ENCODE peak calls at places on chromosomes 13 and 19, in eight cellular contexts. One of them, this sample, is unnamed.

GRCh38 chr13:79056706-79057105 is 349.3 kb downstream of the RBM26 start:
- DNase-seq in heart left ventricle: no peak
- DNase-seq in breast epithelium: no peak
- DNase-seq in tibial nerve: no peak
- DNase-seq in HS-5: no peak
- DNase-seq in left ventricle myocardium inferior: no peak
- DNase-seq in T-helper 17 cell: no peak
- DNase-seq in mesendoderm: peak; percentile 6
- DNase-seq in this sample: no peak

GRCh38 chr13:69477451-69477850 is 630.2 kb upstream of the ATXN8OS start:
- DNase-seq in heart left ventricle: no peak
- DNase-seq in breast epithelium: no peak
- DNase-seq in tibial nerve: no peak
- DNase-seq in HS-5: no peak
- DNase-seq in left ventricle myocardium inferior: no peak
- DNase-seq in T-helper 17 cell: no peak
- DNase-seq in mesendoderm: no peak
- DNase-seq in this sample: no peak

GRCh38 chr19:49357186-49357585 is 5.0 kb downstream of the TEAD2 start:
- DNase-seq in heart left ventricle: no peak
- DNase-seq in breast epithelium: no peak
- DNase-seq in tibial nerve: no peak
- DNase-seq in HS-5: no peak
- DNase-seq in left ventricle myocardium inferior: no peak
- DNase-seq in T-helper 17 cell: no peak
- DNase-seq in mesendoderm: no peak
- DNase-seq in this sample: no peak

GRCh38 chr13:38661276-38661675 is 25.6 kb upstream of the FREM2 start:
- DNase-seq in heart left ventricle: no peak
- DNase-seq in breast epithelium: no peak
- DNase-seq in tibial nerve: no peak
- DNase-seq in HS-5: no peak
- DNase-seq in left ventricle myocardium inferior: no peak
- DNase-seq in T-helper 17 cell: no peak
- DNase-seq in mesendoderm: no peak
- DNase-seq in this sample: no peak

GRCh38 chr19:16739546-16739945 is 19.9 kb downstream of the NWD1 start:
- DNase-seq in heart left ventricle: peak; percentile 14
- DNase-seq in breast epithelium: no peak
- DNase-seq in tibial nerve: no peak
- DNase-seq in HS-5: no peak
- DNase-seq in left ventricle myocardium inferior: no peak
- DNase-seq in T-helper 17 cell: no peak
- DNase-seq in mesendoderm: no peak
- DNase-seq in this sample: no peak

GRCh38 chr13:48222358-48223015 is 10.5 kb upstream of the ITM2B start:
- DNase-seq in heart left ventricle: peak; percentile 72
- DNase-seq in breast epithelium: no peak
- DNase-seq in tibial nerve: peak; percentile 37
- DNase-seq in HS-5: no peak
- DNase-seq in left ventricle myocardium inferior: peak; percentile 46
- DNase-seq in T-helper 17 cell: no peak
- DNase-seq in mesendoderm: no peak
- DNase-seq in this sample: no peak

GRCh38 chr13:42405665-42406390 is 133.9 kb downstream of the AKAP11 start:
- DNase-seq in heart left ventricle: no peak
- DNase-seq in breast epithelium: no peak
- DNase-seq in tibial nerve: no peak
- DNase-seq in HS-5: peak; percentile 14
- DNase-seq in left ventricle myocardium inferior: no peak
- DNase-seq in T-helper 17 cell: no peak
- DNase-seq in mesendoderm: no peak
- DNase-seq in this sample: no peak

GRCh38 chr13:20064128-20064527 is 96.7 kb downstream of the GJA3 start:
- DNase-seq in heart left ventricle: no peak
- DNase-seq in breast epithelium: no peak
- DNase-seq in tibial nerve: no peak
- DNase-seq in HS-5: no peak
- DNase-seq in left ventricle myocardium inferior: no peak
- DNase-seq in T-helper 17 cell: no peak
- DNase-seq in mesendoderm: no peak
- DNase-seq in this sample: no peak

GRCh38 chr19:45506246-45506990 is 861 bp upstream of the VASP start:
- DNase-seq in heart left ventricle: peak; percentile 98
- DNase-seq in breast epithelium: peak; percentile 97
- DNase-seq in tibial nerve: peak; percentile 88
- DNase-seq in HS-5: peak; percentile 61
- DNase-seq in left ventricle myocardium inferior: peak; percentile 97
- DNase-seq in T-helper 17 cell: peak; percentile 94
- DNase-seq in mesendoderm: peak; percentile 97
- DNase-seq in this sample: peak; percentile 97

GRCh38 chr19:35105411-35106290 is 10.0 kb upstream of the FXYD3 start:
- DNase-seq in heart left ventricle: peak; percentile 40
- DNase-seq in breast epithelium: no peak
- DNase-seq in tibial nerve: no peak
- DNase-seq in HS-5: no peak
- DNase-seq in left ventricle myocardium inferior: no peak
- DNase-seq in T-helper 17 cell: no peak
- DNase-seq in mesendoderm: no peak
- DNase-seq in this sample: no peak

GRCh38 chr13:23289917-23290357 is 109.2 kb downstream of the SGCG start:
- DNase-seq in heart left ventricle: no peak
- DNase-seq in breast epithelium: no peak
- DNase-seq in tibial nerve: no peak
- DNase-seq in HS-5: no peak
- DNase-seq in left ventricle myocardium inferior: no peak
- DNase-seq in T-helper 17 cell: no peak
- DNase-seq in mesendoderm: no peak
- DNase-seq in this sample: no peak

GRCh38 chr19:708154-709141 is at the start of gene PALM:
- DNase-seq in heart left ventricle: peak; percentile 75
- DNase-seq in breast epithelium: no peak
- DNase-seq in tibial nerve: no peak
- DNase-seq in HS-5: no peak
- DNase-seq in left ventricle myocardium inferior: peak; percentile 48
- DNase-seq in T-helper 17 cell: no peak
- DNase-seq in mesendoderm: peak; percentile 34
- DNase-seq in this sample: no peak

GRCh38 chr19:7348587-7349230 is at the start of gene ARHGEF18:
- DNase-seq in heart left ventricle: peak; percentile 72
- DNase-seq in breast epithelium: no peak
- DNase-seq in tibial nerve: no peak
- DNase-seq in HS-5: no peak
- DNase-seq in left ventricle myocardium inferior: peak; percentile 23
- DNase-seq in T-helper 17 cell: no peak
- DNase-seq in mesendoderm: no peak
- DNase-seq in this sample: no peak

GRCh38 chr19:13207237-13208130 is 57.3 kb downstream of the IER2 start:
- DNase-seq in heart left ventricle: peak; percentile 76
- DNase-seq in breast epithelium: no peak
- DNase-seq in tibial nerve: no peak
- DNase-seq in HS-5: no peak
- DNase-seq in left ventricle myocardium inferior: peak; percentile 47
- DNase-seq in T-helper 17 cell: no peak
- DNase-seq in mesendoderm: no peak
- DNase-seq in this sample: no peak

GRCh38 chr19:49891393-49891792 is 5.3 kb downstream of the IL4I1 start:
- DNase-seq in heart left ventricle: peak; percentile 60
- DNase-seq in breast epithelium: no peak
- DNase-seq in tibial nerve: no peak
- DNase-seq in HS-5: no peak
- DNase-seq in left ventricle myocardium inferior: no peak
- DNase-seq in T-helper 17 cell: no peak
- DNase-seq in mesendoderm: no peak
- DNase-seq in this sample: no peak

GRCh38 chr19:17794731-17795494 is at the start of gene B3GNT3:
- DNase-seq in heart left ventricle: peak; percentile 76
- DNase-seq in breast epithelium: no peak
- DNase-seq in tibial nerve: no peak
- DNase-seq in HS-5: no peak
- DNase-seq in left ventricle myocardium inferior: peak; percentile 38
- DNase-seq in T-helper 17 cell: no peak
- DNase-seq in mesendoderm: peak; percentile 60
- DNase-seq in this sample: no peak

GRCh38 chr19:2259331-2259730 is 3.1 kb upstream of the JSRP1 start:
- DNase-seq in heart left ventricle: peak; percentile 16
- DNase-seq in breast epithelium: no peak
- DNase-seq in tibial nerve: no peak
- DNase-seq in HS-5: no peak
- DNase-seq in left ventricle myocardium inferior: no peak
- DNase-seq in T-helper 17 cell: no peak
- DNase-seq in mesendoderm: no peak
- DNase-seq in this sample: no peak

GRCh38 chr13:43057653-43058317 is 34.4 kb downstream of the DNAJC15 start:
- DNase-seq in heart left ventricle: no peak
- DNase-seq in breast epithelium: no peak
- DNase-seq in tibial nerve: no peak
- DNase-seq in HS-5: no peak
- DNase-seq in left ventricle myocardium inferior: no peak
- DNase-seq in T-helper 17 cell: no peak
- DNase-seq in mesendoderm: peak; percentile 82
- DNase-seq in this sample: no peak

GRCh38 chr19:38433268-38433733 is at the start of gene RYR1:
- DNase-seq in heart left ventricle: peak; percentile 87
- DNase-seq in breast epithelium: no peak
- DNase-seq in tibial nerve: no peak
- DNase-seq in HS-5: no peak
- DNase-seq in left ventricle myocardium inferior: peak; percentile 67
- DNase-seq in T-helper 17 cell: peak; percentile 44
- DNase-seq in mesendoderm: peak; percentile 90
- DNase-seq in this sample: no peak

GRCh38 chr19:33426621-33427475 is 53.3 kb downstream of the CEBPG start:
- DNase-seq in heart left ventricle: peak; percentile 43
- DNase-seq in breast epithelium: no peak
- DNase-seq in tibial nerve: no peak
- DNase-seq in HS-5: no peak
- DNase-seq in left ventricle myocardium inferior: no peak
- DNase-seq in T-helper 17 cell: no peak
- DNase-seq in mesendoderm: no peak
- DNase-seq in this sample: no peak

This sample was measured in esophagus muscularis mucosa.